ENCODE peak calls at places on chromosomes 2 and 18, in six cellular contexts. O is GM12878, B is HepG2, P is GM12891, U is K562, C is H1. W is an unnamed sample.
A peak's percentile ranks its signal among the peaks of the same experiment; 100 is the strongest.

GRCh38 chr2:237361194-237361986 is 52.6 kb downstream of the COL6A3 start:
- DNase-seq in C (no peak), U (no peak), B (no peak), O (no peak), P (no peak), W (no peak)

GRCh38 chr2:195496991-195497390 is 160.0 kb upstream of the SLC39A10 start:
- DNase-seq in P (no peak), O (no peak), B (no peak), C (no peak), U (no peak), W (no peak)

GRCh38 chr2:220373878-220374277 is 746.4 kb downstream of the SLC4A3 start:
- DNase-seq in B (no peak), U (no peak), O (no peak), C (no peak), P (no peak), W (no peak)

GRCh38 chr2:191705084-191705483 is 27.1 kb downstream of the NABP1 start:
- DNase-seq in U (no peak), C (no peak), B (no peak), P (no peak), O (no peak), W (no peak)

GRCh38 chr2:30654404-30654803 is 152.8 kb downstream of the CAPN13 start:
- DNase-seq in U (no peak), B (no peak), C (peak; percentile 2), P (no peak), O (no peak), W (no peak)

GRCh38 chr18:62420151-62420512 is 95.0 kb downstream of the TNFRSF11A start:
- DNase-seq in P (no peak), U (peak; percentile 28), C (no peak), O (no peak), B (peak; percentile 85), W (no peak)

GRCh38 chr2:113602869-113603466 is 24.1 kb upstream of the RABL2A start:
- DNase-seq in U (peak; percentile 12), B (no peak), O (no peak), C (no peak), P (no peak), W (no peak)

GRCh38 chr2:157052685-157053224 is 204.8 kb upstream of the GALNT5 start:
- DNase-seq in U (no peak), C (no peak), P (no peak), O (no peak), B (peak; percentile 91), W (no peak)

GRCh38 chr2:218970916-218971315 is 11.4 kb downstream of the CDK5R2 start:
- DNase-seq in P (no peak), B (no peak), U (no peak), C (no peak), O (no peak), W (no peak)

GRCh38 chr2:156704132-156704531 is 268.0 kb downstream of the GPD2 start:
- DNase-seq in O (no peak), C (no peak), U (no peak), P (no peak), B (no peak), W (no peak)

GRCh38 chr2:48566582-48566981 is 36.6 kb downstream of the STON1 start:
- DNase-seq in O (no peak), C (no peak), B (peak; percentile 29), U (no peak), P (no peak), W (no peak)

GRCh38 chr2:237191693-237192076 is 106.0 kb downstream of the COPS8 start:
- DNase-seq in B (no peak), U (no peak), C (no peak), O (no peak), P (no peak), W (no peak)

GRCh38 chr2:107412981-107413380 is 413.7 kb upstream of the RGPD4 start:
- DNase-seq in U (no peak), B (no peak), P (no peak), O (no peak), C (no peak), W (no peak)

GRCh38 chr2:177143444-177143843 is 69.2 kb upstream of the HNRNPA3 start:
- DNase-seq in C (no peak), P (no peak), O (no peak), B (no peak), U (no peak), W (no peak)

GRCh38 chr2:17830053-17831034 is 14.1 kb downstream of the MSGN1 start:
- DNase-seq in O (no peak), C (peak; percentile 99), B (peak; percentile 87), P (peak; percentile 48), U (peak; percentile 72), W (peak; percentile 37)

DNA sequence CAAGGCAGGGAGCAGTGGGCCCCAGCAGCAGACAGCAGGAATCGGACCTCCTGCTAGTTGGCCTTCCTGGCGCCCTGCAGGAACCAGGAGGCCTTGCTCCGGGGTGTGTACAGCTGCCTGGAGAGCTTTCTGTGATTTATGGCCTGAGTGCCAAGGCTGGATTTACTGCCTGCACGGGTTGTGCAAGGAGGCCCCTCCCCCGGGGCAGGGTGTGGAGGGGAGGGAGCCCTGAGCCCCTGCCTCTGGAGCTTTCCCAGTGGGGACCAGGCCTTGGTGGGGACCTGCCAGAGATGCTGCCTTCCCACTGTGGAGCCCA is 7.2 kb upstream of the RALB start:
- DNase-seq in C (no peak), O (no peak), P (no peak), U (no peak), B (peak; percentile 24), W (no peak)
- TF ChIP-seq POLR2A in C (no peak), O (no peak), P (no peak), U (no peak), B (no peak), W (no peak)

GRCh38 chr2:159119652-159120257 is 151.3 kb downstream of the TANC1 start:
- DNase-seq in C (peak; percentile 28), U (peak; percentile 28), O (no peak), P (no peak), B (no peak), W (no peak)
- TF ChIP-seq TAF1 in C (no peak), U (no peak), O (no peak), P (no peak), B (no peak), W (no peak)

DNA sequence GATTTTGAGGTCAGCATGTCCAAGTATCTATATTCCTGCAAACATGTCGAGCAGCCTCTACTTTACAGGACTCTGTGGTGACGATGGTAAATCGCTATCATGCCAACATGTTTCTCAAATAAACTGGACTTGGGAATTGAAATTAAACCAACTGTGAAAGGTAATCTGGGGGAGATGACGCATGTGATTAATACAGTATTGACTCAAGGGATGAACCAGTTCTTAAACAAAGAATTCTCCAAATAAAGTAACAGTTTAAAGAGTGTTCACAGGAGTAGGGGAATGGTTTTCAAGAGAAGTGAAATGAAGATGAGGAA is 54.3 kb downstream of the THUMPD2 start:
- DNase-seq in P (no peak), B (no peak), C (no peak), U (no peak), O (no peak), W (no peak)
- TF ChIP-seq POLR2AphosphoS5 in P (no peak), B (no peak), C (no peak), U (no peak), O (no peak), W (no peak)

GRCh38 chr2:27889774-27890145 is 427 bp downstream of the RBKS start:
- DNase-seq in C (no peak), U (no peak), O (no peak), B (no peak), P (no peak), W (no peak)

GRCh38 chr2:27888790-27889189 is 1.4 kb downstream of the RBKS start:
- DNase-seq in C (no peak), U (no peak), O (no peak), B (no peak), P (no peak), W (no peak)

GRCh38 chr2:27891820-27892105 is 1.2 kb downstream of the BABAM2 start:
- DNase-seq in P (no peak), C (no peak), U (no peak), O (no peak), B (peak; percentile 16), W (no peak)

GRCh38 chr2:27891063-27891819 is 712 bp downstream of the BABAM2 start:
- DNase-seq in P (peak; percentile 29), O (peak; percentile 45), C (peak; percentile 79), U (peak; percentile 85), B (peak; percentile 37), W (peak; percentile 41)

DNA sequence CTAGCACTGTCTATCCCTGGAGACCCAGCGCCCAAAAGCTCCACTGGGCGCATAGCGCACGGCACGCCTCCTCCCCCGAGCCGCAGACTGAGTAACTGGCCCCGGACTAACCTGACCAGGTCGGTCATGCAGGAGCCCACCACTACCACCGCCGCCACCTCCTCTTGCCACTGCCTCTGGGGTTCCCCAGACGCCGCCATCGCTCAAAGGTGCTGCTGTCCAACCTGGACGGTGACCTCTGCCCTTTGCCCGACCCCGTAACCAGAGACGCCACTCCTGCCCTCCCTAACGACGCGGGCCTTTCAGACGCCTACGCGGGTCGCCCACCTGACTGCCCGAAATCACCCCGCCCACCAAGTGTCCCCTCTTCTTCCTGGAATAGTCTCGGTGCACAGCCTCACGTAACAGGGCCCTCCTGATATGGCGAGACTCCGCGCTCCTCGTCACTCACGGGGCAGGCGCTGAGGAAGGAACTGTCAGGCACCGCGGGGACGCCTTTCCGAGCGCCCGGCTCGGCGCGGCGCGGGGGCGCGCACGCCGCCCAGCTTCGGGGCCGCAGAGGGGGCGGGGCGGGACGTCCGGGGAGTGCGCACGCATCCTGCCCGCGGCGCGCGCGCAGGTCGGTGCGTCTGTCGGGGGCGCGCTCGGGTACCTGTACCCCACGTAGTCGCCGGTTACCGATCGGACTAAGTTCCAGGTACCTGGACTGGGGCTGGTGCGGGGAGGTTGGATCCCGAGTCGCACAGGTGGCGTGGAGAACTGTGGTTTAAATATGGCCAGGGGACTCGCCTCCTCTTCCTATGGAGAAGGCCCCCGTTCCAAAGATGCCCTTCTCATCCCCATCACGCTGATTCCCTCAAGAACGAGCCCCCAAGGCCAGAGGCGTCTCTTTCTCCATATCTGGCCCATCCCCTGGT is at the start of the genes BABAM2 and RBKS:
- DNase-seq in P (peak; percentile 80), O (peak; percentile 58), C (peak; percentile 95), U (peak; percentile 91), B (peak; percentile 89), W (peak; percentile 82)
- TF ChIP-seq POLR2A in P (peak; percentile 69), O (peak; percentile 88), C (peak; percentile 80), U (peak; percentile 80), B (peak; percentile 71), W (peak; percentile 75)

GRCh38 chr2:32289165-32290054 is 11.7 kb downstream of the YIPF4 start:
- DNase-seq in P (no peak), C (no peak), O (no peak), B (peak; percentile 80), U (peak; percentile 23), W (no peak)

DNA sequence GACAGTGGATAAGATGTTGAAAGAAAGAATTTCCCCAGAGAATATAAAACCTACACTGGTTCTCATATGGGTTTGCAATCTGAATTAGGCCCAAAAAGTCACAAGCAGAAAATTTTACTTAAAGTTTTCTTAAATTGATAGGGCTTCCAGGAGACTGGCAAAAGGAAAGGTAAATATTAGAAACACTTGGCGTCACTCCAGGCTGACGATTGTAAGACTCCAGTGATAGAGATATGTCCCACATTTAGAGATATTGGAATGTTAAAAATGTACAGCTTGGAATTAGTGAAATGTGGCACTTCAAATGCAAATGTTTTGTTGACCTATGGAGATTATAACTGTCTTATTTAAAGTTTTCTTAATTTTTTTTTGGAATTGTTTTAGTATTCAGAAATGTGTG is 14.0 kb downstream of the YIPF4 start:
- DNase-seq in P (no peak), O (no peak), C (no peak), U (no peak), B (no peak), W (no peak)
- TF ChIP-seq TAF1 in P (no peak), O (no peak), C (no peak), U (no peak), B (no peak), W (no peak)